ENCODE peak calls at places on chromosome 4, in six cellular contexts. V is HEK293T, G is kidney epithelial cell, I is Ammon's horn, W is epithelial cell of esophagus, B is thoracic aorta. R is an unnamed sample.
A peak's percentile ranks its signal among the peaks of the same experiment; 100 is the strongest.

GRCh38 chr4:4837921-4838601 is 21.4 kb upstream of the MSX1 start:
- DNase-seq in V (no peak), G (no peak), I (peak; percentile 20), W (no peak), B (no peak), R (no peak)

GRCh38 chr4:25839687-25840086 is 23.1 kb downstream of the SEL1L3 start:
- DNase-seq in V (no peak), G (no peak), I (no peak), W (no peak), B (no peak), R (no peak)

GRCh38 chr4:7964890-7965662 is 25.4 kb upstream of the AFAP1 start:
- DNase-seq in V (no peak), G (no peak), I (no peak), W (peak; percentile 93), B (no peak), R (no peak)

GRCh38 chr4:48031802-48032525 is 15.4 kb downstream of the NIPAL1 start:
- DNase-seq in V (no peak), G (no peak), I (no peak), W (no peak), B (no peak), R (no peak)

GRCh38 chr4:101232074-101232776 is 115.1 kb downstream of the PPP3CA start:
- DNase-seq in V (no peak), G (no peak), I (peak; percentile 21), W (peak; percentile 86), B (peak; percentile 19), R (no peak)

GRCh38 chr4:139692300-139693012 is 26.8 kb downstream of the MGST2 start:
- DNase-seq in V (no peak), G (no peak), I (peak; percentile 35), W (peak; percentile 36), B (no peak), R (no peak)

GRCh38 chr4:81215219-81215892 is at the start of gene PRKG2:
- DNase-seq in V (peak; percentile 35), G (no peak), I (no peak), W (no peak), B (no peak), R (no peak)

GRCh38 chr4:72397314-72397713 is 171.7 kb downstream of the ADAMTS3 start:
- DNase-seq in V (no peak), G (no peak), I (no peak), W (peak; percentile 32), B (no peak), R (no peak)

GRCh38 chr4:45662996-45663395 is 460.9 kb downstream of the GABRG1 start:
- DNase-seq in V (no peak), G (peak; percentile 2), I (peak; percentile 70), W (peak; percentile 37), B (no peak), R (peak; percentile 28)

GRCh38 chr4:39609454-39609911 is 29.2 kb downstream of the SMIM14 start:
- DNase-seq in V (no peak), G (no peak), I (no peak), W (peak; percentile 7), B (no peak), R (no peak)

GRCh38 chr4:37483610-37484009 is 202.6 kb downstream of the RELL1 start:
- DNase-seq in V (no peak), G (no peak), I (no peak), W (no peak), B (no peak), R (no peak)

GRCh38 chr4:99507762-99508161 is 3.1 kb upstream of the C4orf17 start:
- DNase-seq in V (no peak), G (no peak), I (no peak), W (peak; percentile 70), B (no peak), R (no peak)

GRCh38 chr4:19729873-19730735 is 521.6 kb upstream of the SLIT2 start:
- DNase-seq in V (no peak), G (no peak), I (no peak), W (no peak), B (no peak), R (no peak)

GRCh38 chr4:38774181-38774580 is 8.6 kb downstream of the TLR10 start:
- DNase-seq in V (no peak), G (no peak), I (no peak), W (peak; percentile 72), B (no peak), R (no peak)

GRCh38 chr4:84432713-84433112 is 66.4 kb downstream of the NKX6-1 start:
- DNase-seq in V (no peak), G (no peak), I (no peak), W (no peak), B (no peak), R (no peak)

GRCh38 chr4:152605641-152606304 is 69.9 kb upstream of the FBXW7 start:
- DNase-seq in V (no peak), G (peak; percentile 42), I (peak; percentile 35), W (peak; percentile 29), B (no peak), R (no peak)

GRCh38 chr4:138831943-138832342 is 183.6 kb upstream of the NOCT start:
- DNase-seq in V (no peak), G (no peak), I (no peak), W (no peak), B (no peak), R (no peak)

GRCh38 chr4:36041340-36041739 is 203.0 kb downstream of the ARAP2 start:
- DNase-seq in V (no peak), G (no peak), I (no peak), W (no peak), B (no peak), R (no peak)

GRCh38 chr4:67327245-67327860 is 217.9 kb downstream of the CENPC start:
- DNase-seq in V (peak; percentile 75), G (peak; percentile 9), I (peak; percentile 78), W (peak; percentile 64), B (no peak), R (no peak)

GRCh38 chr4:80171251-80171650 is 26.1 kb upstream of the PRDM8 start:
- DNase-seq in V (no peak), G (no peak), I (no peak), W (peak; percentile 30), B (no peak), R (no peak)

GRCh38 chr4:76896731-76897521 is 1.0 kb downstream of the SOWAHB start:
- DNase-seq in V (peak; percentile 62), G (no peak), I (no peak), W (peak; percentile 61), B (no peak), R (no peak)

GRCh38 chr4:170014359-170015008 is 11.7 kb downstream of the MFAP3L start:
- DNase-seq in V (no peak), G (no peak), I (peak; percentile 66), W (no peak), B (no peak), R (no peak)

GRCh38 chr4:56051049-56051709 is 102.4 kb downstream of the CEP135 start:
- DNase-seq in V (no peak), G (no peak), I (no peak), W (no peak), B (no peak), R (no peak)

GRCh38 chr4:147498031-147498700 is 17.3 kb downstream of the EDNRA start:
- DNase-seq in V (no peak), G (peak; percentile 34), I (no peak), W (peak; percentile 85), B (no peak), R (no peak)

GRCh38 chr4:105451346-105451745 is 22.5 kb downstream of the PPA2 start:
- DNase-seq in V (no peak), G (no peak), I (no peak), W (no peak), B (no peak), R (no peak)

GRCh38 chr4:951594-952468 is 19.6 kb downstream of the TMEM175 start:
- DNase-seq in V (no peak), G (no peak), I (no peak), W (no peak), B (no peak), R (no peak)

GRCh38 chr4:166421556-166422156 is 548.6 kb downstream of the TLL1 start:
- DNase-seq in V (no peak), G (no peak), I (no peak), W (peak; percentile 41), B (no peak), R (no peak)

GRCh38 chr4:108644237-108644636 is 6.2 kb upstream of the OSTC start:
- DNase-seq in V (no peak), G (no peak), I (no peak), W (no peak), B (no peak), R (no peak)

GRCh38 chr4:174600391-174600790 is 78.1 kb upstream of the HPGD start:
- DNase-seq in V (no peak), G (no peak), I (no peak), W (peak; percentile 66), B (no peak), R (no peak)

GRCh38 chr4:103400405-103400804 is 202.3 kb upstream of the CENPE start:
- DNase-seq in V (no peak), G (peak; percentile 50), I (no peak), W (peak; percentile 97), B (no peak), R (no peak)

GRCh38 chr4:1300466-1301455 is 11.1 kb downstream of the MAEA start:
- DNase-seq in V (no peak), G (no peak), I (peak; percentile 81), W (peak; percentile 98), B (no peak), R (no peak)